ENCODE peak calls at places on chromosomes 11 and 22, in four cellular contexts. U, Z, S and A are unnamed samples.

GRCh38 chr11:80562726-80563125 is 1121.9 kb upstream of the TENM4 start:
- DNase-seq in Z (no peak), S (no peak), U (no peak), A (no peak)

GRCh38 chr11:64206457-64207246 is at the start of gene FERMT3:
- DNase-seq in Z (no peak), S (no peak), U (peak; percentile 88), A (peak; percentile 80)

GRCh38 chr22:27170491-27170890 is 513.1 kb downstream of the MIAT start:
- DNase-seq in Z (peak; percentile 59), U (peak; percentile 90), S (peak; percentile 48), A (no peak)

GRCh38 chr11:1230121-1230455 is 7.2 kb downstream of the MUC5B start:
- DNase-seq in S (no peak), U (no peak), Z (no peak), A (peak; percentile 46)

GRCh38 chr22:35582861-35583670 is 34.1 kb downstream of the MB start:
- DNase-seq in Z (peak; percentile 63), U (peak; percentile 58), S (peak; percentile 65), A (peak; percentile 62)

GRCh38 chr22:32617271-32617670 is 142.7 kb downstream of the FBXO7 start:
- DNase-seq in U (no peak), S (peak; percentile 74), Z (peak; percentile 31), A (no peak)

GRCh38 chr22:48305726-48306235 is 1521.9 kb downstream of the BRD1 start:
- DNase-seq in S (no peak), U (no peak), Z (no peak), A (no peak)

GRCh38 chr11:2944953-2945756 is 15.9 kb upstream of the PHLDA2 start:
- DNase-seq in U (peak; percentile 96), S (peak; percentile 90), Z (peak; percentile 78), A (peak; percentile 89)

GRCh38 chr11:35822815-35823495 is 120.9 kb upstream of the LDLRAD3 start:
- DNase-seq in S (peak; percentile 13), U (no peak), Z (no peak), A (no peak)

GRCh38 chr22:36017661-36018091 is 10.9 kb downstream of the RBFOX2 start:
- DNase-seq in Z (no peak), S (no peak), U (no peak), A (no peak)

GRCh38 chr11:62054484-62055121 is 69.2 kb upstream of the INCENP start:
- DNase-seq in S (peak; percentile 34), Z (peak; percentile 36), U (no peak), A (no peak)

GRCh38 chr11:83441171-83441570 is 155.0 kb upstream of the CCDC90B start:
- DNase-seq in U (no peak), Z (no peak), S (no peak), A (no peak)

GRCh38 chr11:129828301-129828836 is 12.7 kb downstream of the TMEM45B start:
- DNase-seq in Z (no peak), S (no peak), U (no peak), A (peak; percentile 40)

GRCh38 chr11:69388661-69389060 is 92.8 kb upstream of the LINC01488 start:
- DNase-seq in Z (peak; percentile 81), U (no peak), S (no peak), A (no peak)

GRCh38 chr22:22684605-22685561 is 40.5 kb downstream of the GGTLC2 start:
- DNase-seq in U (no peak), S (peak; percentile 88), Z (peak; percentile 86), A (peak; percentile 68)

GRCh38 chr11:48041877-48042698 is 61.7 kb downstream of the PTPRJ start:
- DNase-seq in S (no peak), U (no peak), Z (no peak), A (no peak)

GRCh38 chr11:36741515-36741914 is 143.5 kb upstream of the RAG2 start:
- DNase-seq in U (no peak), S (no peak), Z (no peak), A (no peak)

GRCh38 chr11:89477175-89477574 is 14.0 kb downstream of the NOX4 start:
- DNase-seq in U (no peak), Z (no peak), S (no peak), A (no peak)

GRCh38 chr11:117823941-117824420 is 563 bp downstream of the FXYD2 start:
- DNase-seq in U (peak; percentile 75), S (no peak), Z (no peak), A (peak; percentile 63)

GRCh38 chr11:73854680-73855079 is 22.0 kb downstream of the COA4 start:
- DNase-seq in Z (no peak), U (no peak), S (peak; percentile 59), A (no peak)

GRCh38 chr11:61149624-61150615 is 11.3 kb downstream of the VPS37C start:
- DNase-seq in U (peak; percentile 45), S (peak; percentile 63), Z (peak; percentile 62), A (no peak)

GRCh38 chr11:28090052-28090749 is 17.8 kb downstream of the KIF18A start:
- DNase-seq in U (no peak), Z (no peak), S (peak; percentile 82), A (no peak)

GRCh38 chr11:108698844-108699642 is 34.2 kb downstream of the DDX10 start:
- DNase-seq in Z (no peak), U (no peak), S (no peak), A (no peak)

GRCh38 chr11:34249439-34250073 is 108.3 kb downstream of the ABTB2 start:
- DNase-seq in Z (no peak), U (no peak), S (no peak), A (no peak)

GRCh38 chr11:73559758-73560157 is 38.2 kb downstream of the FAM168A start:
- DNase-seq in U (no peak), Z (no peak), S (peak; percentile 16), A (no peak)

GRCh38 chr22:50447576-50448551 is 27.0 kb downstream of the SBF1 start:
- DNase-seq in U (no peak), Z (no peak), S (no peak), A (no peak)

GRCh38 chr11:117856252-117856651 is 20.2 kb downstream of the FXYD6 start:
- DNase-seq in U (no peak), Z (no peak), S (no peak), A (no peak)

GRCh38 chr11:43941257-43941879 is 1.1 kb upstream of the C11orf96 start:
- DNase-seq in Z (no peak), S (peak; percentile 39), U (no peak), A (no peak)

GRCh38 chr11:66879583-66879982 is 22.7 kb downstream of the LRFN4 start:
- DNase-seq in S (no peak), U (no peak), Z (no peak), A (no peak)

GRCh38 chr11:66878554-66878953 is 21.7 kb downstream of the LRFN4 start:
- DNase-seq in Z (peak; percentile 35), U (no peak), S (peak; percentile 29), A (peak; percentile 85)

GRCh38 chr11:66875376-66875775 is 18.5 kb downstream of the LRFN4 start:
- DNase-seq in S (no peak), U (no peak), Z (no peak), A (no peak)

GRCh38 chr11:66880484-66881211 is 23.8 kb downstream of the LRFN4 start:
- DNase-seq in Z (no peak), S (peak; percentile 22), U (no peak), A (no peak)

DNA sequence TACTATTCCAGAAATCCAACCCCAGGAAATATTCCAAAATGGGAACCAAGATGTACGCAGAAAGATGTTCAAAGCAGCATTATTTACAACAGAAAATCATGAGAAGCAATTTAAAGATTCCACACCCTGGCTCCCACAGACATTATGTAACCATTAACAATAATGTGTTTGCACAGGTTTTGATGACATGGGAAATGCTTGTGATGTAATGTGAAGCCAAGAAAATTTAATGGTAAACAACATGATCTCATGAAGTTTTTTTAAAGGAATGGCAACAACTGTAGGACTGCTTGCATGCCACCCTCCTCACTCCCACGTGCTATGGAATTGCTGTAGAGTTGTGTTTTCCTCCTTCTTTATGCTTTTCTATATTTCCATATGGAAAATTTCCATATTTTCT is 20.7 kb downstream of the LRFN4 start:
- DNase-seq in U (no peak), S (peak; percentile 75), Z (no peak), A (no peak)
- H3K27ac ChIP-seq in U (no peak overlapping the region), S (no peak overlapping the region), Z (no peak overlapping the region), A (no peak overlapping the region)

GRCh38 chr11:10646005-10646404 is 47.5 kb downstream of the IRAG1 start:
- DNase-seq in S (no peak), Z (no peak), U (no peak), A (no peak)
- H3K27ac ChIP-seq in S (no peak overlapping the region), Z (no peak overlapping the region), U (peak overlapping the region; percentile 20), A (no peak overlapping the region)

GRCh38 chr11:29782447-29782846 is 234.4 kb downstream of the KCNA4 start:
- DNase-seq in S (no peak), Z (no peak), U (no peak), A (no peak)

GRCh38 chr11:29783506-29783905 is 233.3 kb downstream of the KCNA4 start:
- DNase-seq in U (no peak), Z (no peak), S (no peak), A (no peak)

GRCh38 chr11:29786092-29786491 is 230.7 kb downstream of the KCNA4 start:
- DNase-seq in Z (no peak), S (no peak), U (no peak), A (no peak)

GRCh38 chr11:29781268-29781667 is 235.6 kb downstream of the KCNA4 start:
- DNase-seq in U (no peak), Z (no peak), S (no peak), A (no peak)

DNA sequence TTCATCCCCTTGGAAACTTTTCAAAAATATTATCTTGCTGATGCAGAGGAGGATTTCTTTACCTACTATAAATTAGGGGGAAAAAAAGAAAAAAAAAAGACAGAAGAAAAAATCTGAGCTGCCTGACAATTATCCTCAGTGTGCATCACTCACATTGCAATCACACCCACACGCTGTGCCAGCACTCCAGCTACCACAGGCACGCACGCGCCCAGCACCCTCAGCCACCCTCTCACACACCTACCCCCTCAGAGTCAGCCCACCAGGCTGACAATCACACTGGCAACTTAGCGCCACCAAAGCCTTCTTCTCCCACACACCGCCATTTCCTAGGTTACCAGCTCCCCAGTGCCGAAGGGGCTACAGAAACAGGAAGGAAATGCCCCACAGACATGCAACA is 236.1 kb downstream of the KCNA4 start:
- DNase-seq in S (no peak), U (no peak), Z (no peak), A (no peak)
- H3K27ac ChIP-seq in S (no peak overlapping the region), U (no peak overlapping the region), Z (no peak overlapping the region), A (no peak overlapping the region)

GRCh38 chr11:119681537-119681936 is 47.5 kb downstream of the NECTIN1 start:
- DNase-seq in Z (no peak), U (no peak), S (no peak), A (no peak)

GRCh38 chr11:119677840-119678239 is 51.2 kb downstream of the NECTIN1 start:
- DNase-seq in S (no peak), U (no peak), Z (no peak), A (no peak)

GRCh38 chr11:119676461-119677020 is 52.5 kb downstream of the NECTIN1 start:
- DNase-seq in S (peak; percentile 57), U (no peak), Z (peak; percentile 23), A (no peak)

GRCh38 chr11:119680899-119681370 is 48.1 kb downstream of the NECTIN1 start:
- DNase-seq in U (peak; percentile 74), Z (no peak), S (peak; percentile 7), A (no peak)

GRCh38 chr11:119678351-119678750 is 50.6 kb downstream of the NECTIN1 start:
- DNase-seq in S (no peak), U (no peak), Z (no peak), A (no peak)
- H3K27ac ChIP-seq in S (no peak overlapping the region), U (no peak overlapping the region), Z (no peak overlapping the region), A (no peak overlapping the region)